ENCODE peak calls at places on chromosomes 4 and X, in nine cellular contexts. Y is aorta; X is osteoblast; P is CD4-positive, alpha-beta T cell; Q is mesenchymal stem cell; A is breast epithelium; J is neural progenitor cell; T is ovary; U is IMR-90. G is an unnamed sample. For H3K9me3, the result is how much of the 10 kb centered on the place peaks cover.

GRCh38 chr4:13143704-13144103 is 340.4 kb downstream of the RAB28 start:
- DNase-seq in Y (no peak), X (peak), P (no peak), Q (no peak), A (no peak), J (no peak), T (no peak), U (no peak), G (no peak)

GRCh38 chr4:153684182-153685073 is at the start of gene TLR2:
- DNase-seq in Y (peak), X (peak), P (peak), Q (peak), A (peak), J (peak), T (peak), U (no peak), G (peak)

GRCh38 chrX:47633671-47634590 is 4.2 kb upstream of the CFP start:
- DNase-seq in Y (no peak), X (no peak), P (no peak), Q (no peak), A (no peak), J (no peak), T (no peak), U (peak), G (no peak)

GRCh38 chrX:148365233-148365632 is 135.2 kb upstream of the AFF2 start:
- DNase-seq in Y (no peak), X (no peak), P (no peak), Q (no peak), A (no peak), J (no peak), T (no peak), U (no peak), G (no peak)

GRCh38 chr4:39568805-39569204 is 41.6 kb upstream of the UGDH start:
- DNase-seq in Y (no peak), X (no peak), P (no peak), Q (no peak), A (no peak), J (no peak), T (no peak), U (no peak), G (no peak)

GRCh38 chrX:123108513-123109427 is 75.3 kb upstream of the GRIA3 start:
- DNase-seq in Y (no peak), X (no peak), P (no peak), Q (no peak), A (no peak), J (no peak), T (no peak), U (no peak), G (no peak)

GRCh38 chr4:154081391-154081790 is 292.5 kb upstream of the SFRP2 start:
- DNase-seq in Y (no peak), X (no peak), P (no peak), Q (no peak), A (no peak), J (no peak), T (no peak), U (no peak), G (no peak)

GRCh38 chrX:123308663-123309062 is 124.6 kb downstream of the GRIA3 start:
- DNase-seq in Y (no peak), X (no peak), P (no peak), Q (no peak), A (no peak), J (no peak), T (no peak), U (no peak), G (no peak)

GRCh38 chrX:16075087-16075486 is 48.3 kb upstream of the GRPR start:
- DNase-seq in Y (no peak), X (no peak), P (no peak), Q (no peak), A (no peak), J (no peak), T (no peak), U (peak), G (no peak)

GRCh38 chr4:137124278-137124932 is 407.9 kb downstream of the PCDH18 start:
- DNase-seq in Y (no peak), X (no peak), P (no peak), Q (peak), A (no peak), J (peak), T (no peak), U (peak), G (no peak)

GRCh38 chr4:166594326-166594946 is 639.9 kb downstream of the SPOCK3 start:
- DNase-seq in Y (no peak), X (peak), P (no peak), Q (peak), A (no peak), J (peak), T (no peak), U (no peak), G (no peak)

GRCh38 chrX:136546369-136546768 is 14.4 kb downstream of the VGLL1 start:
- DNase-seq in Y (no peak), X (no peak), P (no peak), Q (no peak), A (no peak), J (no peak), T (no peak), U (no peak), G (no peak)

GRCh38 chr4:42293967-42294822 is 103.1 kb upstream of the SHISA3 start:
- DNase-seq in Y (no peak), X (no peak), P (no peak), Q (no peak), A (no peak), J (no peak), T (no peak), U (no peak), G (no peak)

GRCh38 chr4:187227907-187228699 is 504.4 kb upstream of the FAT1 start:
- DNase-seq in Y (no peak), X (no peak), P (no peak), Q (peak), A (no peak), J (peak), T (no peak), U (peak), G (no peak)

GRCh38 chrX:1249101-1249887 is 19.3 kb upstream of the CSF2RA start:
- DNase-seq in Y (no peak), X (peak), P (peak), Q (peak), A (no peak), J (peak), T (no peak), U (no peak), G (no peak)

GRCh38 chr4:26020083-26020668 is 106.2 kb downstream of the SMIM20 start:
- DNase-seq in Y (no peak), X (no peak), P (no peak), Q (peak), A (no peak), J (no peak), T (no peak), U (peak), G (no peak)

GRCh38 chrX:28042260-28042659 is 61.0 kb upstream of the DCAF8L1 start:
- DNase-seq in Y (no peak), X (no peak), P (no peak), Q (no peak), A (no peak), J (no peak), T (no peak), U (no peak), G (no peak)

GRCh38 chr4:164193676-164194075 is 560.3 kb upstream of the SMIM31 start:
- DNase-seq in Y (no peak), X (no peak), P (no peak), Q (no peak), A (no peak), J (no peak), T (no peak), U (no peak), G (no peak)

GRCh38 chrX:132532955-132533354 is 44.1 kb upstream of the MBNL3 start:
- DNase-seq in Y (no peak), X (no peak), P (no peak), Q (peak), A (no peak), J (no peak), T (no peak), U (peak), G (no peak)

GRCh38 chr4:159047478-159048165 is 55.3 kb upstream of the RAPGEF2 start:
- DNase-seq in Y (no peak), X (no peak), P (no peak), Q (peak), A (no peak), J (no peak), T (no peak), U (peak), G (no peak)

GRCh38 chr4:75512336-75513211 is 1.6 kb downstream of the RCHY1 start:
- DNase-seq in Y (no peak), X (no peak), P (no peak), Q (peak), A (no peak), J (peak), T (no peak), U (peak), G (no peak)

GRCh38 chrX:139538907-139539593 is 8.5 kb downstream of the F9 start:
- DNase-seq in Y (no peak), X (no peak), P (no peak), Q (no peak), A (no peak), J (no peak), T (no peak), U (no peak), G (no peak)

GRCh38 chr4:150211016-150211415 is 132.8 kb downstream of the DCLK2 start:
- DNase-seq in Y (no peak), X (no peak), P (no peak), Q (no peak), A (no peak), J (no peak), T (no peak), U (peak), G (no peak)

GRCh38 chr4:10180927-10181744 is 64.5 kb upstream of the WDR1 start:
- DNase-seq in Y (no peak), X (peak), P (no peak), Q (no peak), A (no peak), J (no peak), T (no peak), U (peak), G (no peak)

GRCh38 chr4:146051724-146052396 is 113.2 kb upstream of the ZNF827 start:
- DNase-seq in Y (no peak), X (peak), P (no peak), Q (no peak), A (no peak), J (no peak), T (no peak), U (peak), G (no peak)

GRCh38 chr4:112847781-112848180 is 201.7 kb upstream of the ANK2 start:
- DNase-seq in Y (no peak), X (no peak), P (no peak), Q (no peak), A (no peak), J (no peak), T (no peak), U (no peak), G (no peak)

GRCh38 chr4:148116264-148116663 is 325.9 kb downstream of the NR3C2 start:
- DNase-seq in Y (no peak), X (no peak), P (no peak), Q (no peak), A (no peak), J (no peak), T (no peak), U (peak), G (no peak)

DNA sequence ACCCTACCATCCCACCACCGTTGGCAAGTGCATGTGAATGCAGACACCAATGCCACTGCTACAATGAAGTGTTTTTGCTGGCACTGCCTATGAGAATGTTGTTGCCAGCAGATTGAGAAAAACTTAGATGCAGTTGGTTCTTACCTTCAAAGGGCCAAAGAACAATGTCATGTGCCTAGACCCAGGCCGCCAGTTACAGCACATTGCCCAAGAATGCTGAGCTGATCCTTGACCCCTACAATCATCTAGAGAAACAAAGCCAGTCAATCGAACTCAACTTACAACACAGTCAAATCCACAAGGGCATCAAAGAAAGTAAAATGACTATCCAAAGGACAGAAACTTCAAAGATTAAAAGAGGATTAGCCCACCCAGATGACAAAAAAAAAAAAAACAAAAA is 102.4 kb upstream of the SPIN4 start:
- DNase-seq in Y (no peak), X (no peak), P (no peak), Q (no peak), A (no peak), J (no peak), T (no peak), U (no peak), G (no peak)
- H3K9me3 ChIP-seq in Y (under half), X (under half), P (under half), Q (under half), A (under half), J (under half), T (under half), U (under half), G (under half)

GRCh38 chrX:120281021-120281624 is 30.1 kb downstream of the TMEM255A start:
- DNase-seq in Y (no peak), X (no peak), P (no peak), Q (no peak), A (no peak), J (no peak), T (no peak), U (no peak), G (no peak)

GRCh38 chrX:120286733-120287512 is 24.3 kb downstream of the TMEM255A start:
- DNase-seq in Y (no peak), X (no peak), P (no peak), Q (no peak), A (no peak), J (no peak), T (no peak), U (no peak), G (no peak)

GRCh38 chrX:120281761-120282160 is 29.5 kb downstream of the TMEM255A start:
- DNase-seq in Y (no peak), X (no peak), P (no peak), Q (no peak), A (no peak), J (no peak), T (no peak), U (no peak), G (no peak)

GRCh38 chrX:120287513-120288112 is 23.6 kb downstream of the TMEM255A start:
- DNase-seq in Y (no peak), X (no peak), P (no peak), Q (no peak), A (no peak), J (no peak), T (no peak), U (no peak), G (no peak)

GRCh38 chrX:120282697-120283096 is 28.6 kb downstream of the TMEM255A start:
- DNase-seq in Y (no peak), X (no peak), P (no peak), Q (no peak), A (no peak), J (no peak), T (no peak), U (no peak), G (no peak)
- H3K27ac ChIP-seq in Y (no peak), X (no peak), P (no peak), Q (no peak), A (peak), J (no peak), T (no peak), U (no peak), G (no peak)

DNA sequence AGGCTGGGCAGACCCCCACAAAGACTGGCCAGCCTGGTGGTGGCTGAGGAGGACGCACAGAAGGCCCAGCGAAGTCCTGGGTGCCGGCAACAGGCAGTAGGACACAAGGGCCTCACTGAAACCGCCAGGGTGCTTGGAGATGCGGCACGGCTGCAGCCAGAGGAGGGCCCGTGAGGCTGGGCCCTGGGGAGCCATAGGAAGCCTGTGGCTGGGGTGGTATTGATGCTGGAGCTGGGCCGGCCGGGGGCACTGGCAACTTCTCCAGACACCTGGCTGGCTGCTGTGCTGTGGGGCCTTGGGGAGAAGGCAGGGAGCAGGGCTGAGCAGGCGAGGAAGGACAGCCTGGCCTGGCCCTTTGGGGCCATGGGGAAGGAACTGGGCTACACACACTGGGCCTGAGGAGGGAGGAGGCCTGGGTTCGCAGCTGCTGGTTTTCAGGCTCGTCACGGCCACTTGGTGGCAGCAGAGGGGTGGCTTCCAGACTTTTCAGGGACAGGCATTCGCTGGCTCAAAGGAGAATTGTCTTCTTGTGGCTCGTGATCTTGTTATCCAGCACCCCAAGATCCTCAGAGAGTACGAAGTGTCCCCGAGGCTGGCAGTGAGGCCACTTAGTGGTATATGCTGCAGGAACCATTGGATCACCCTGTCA is 37.2 kb downstream of the ATP2B3 start:
- DNase-seq in Y (peak), X (peak), P (peak), Q (peak), A (peak), J (peak), T (peak), U (peak), G (peak)
- H3K9me3 ChIP-seq in Y (under half), X (under half), P (under half), Q (under half), A (under half), J (under half), T (under half), U (under half), G (under half)

GRCh38 chr4:184097815-184098214 is 119.9 kb downstream of the ENPP6 start:
- DNase-seq in Y (no peak), X (no peak), P (no peak), Q (no peak), A (no peak), J (no peak), T (no peak), U (no peak), G (no peak)
- H3K27ac ChIP-seq in Y (no peak), X (no peak), P (no peak), Q (no peak), A (no peak), J (no peak), T (no peak), U (no peak), G (no peak)

DNA sequence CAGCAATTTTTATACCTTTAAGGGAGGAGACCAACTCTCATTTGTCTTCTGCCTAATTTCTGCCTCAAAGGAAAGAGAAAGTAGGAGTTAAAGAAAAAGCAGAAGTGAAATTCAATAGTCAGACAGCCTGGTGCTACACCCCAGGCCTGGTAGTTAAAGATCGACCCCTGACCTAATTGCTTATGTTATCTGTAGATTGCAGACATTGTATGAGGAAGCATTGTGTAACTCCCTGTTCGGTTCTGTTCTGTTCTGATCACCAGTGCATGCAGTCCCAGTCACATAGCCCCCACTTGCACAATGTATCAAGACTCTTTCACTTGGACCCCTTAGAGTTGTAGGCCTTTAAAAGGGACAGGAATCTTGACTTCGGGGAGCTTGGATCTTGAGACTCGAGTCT is 335.9 kb upstream of the AR start:
- DNase-seq in Y (no peak), X (no peak), P (no peak), Q (no peak), A (no peak), J (no peak), T (no peak), U (no peak), G (no peak)
- H3K9me3 ChIP-seq in Y (under half), X (under half), P (under half), Q (under half), A (under half), J (under half), T (under half), U (under half), G (under half)

GRCh38 chr4:23844961-23845360 is 44.9 kb downstream of the PPARGC1A start:
- DNase-seq in Y (no peak), X (no peak), P (no peak), Q (no peak), A (no peak), J (no peak), T (no peak), U (no peak), G (no peak)
- H3K27ac ChIP-seq in Y (no peak), X (no peak), P (no peak), Q (no peak), A (no peak), J (no peak), T (no peak), U (no peak), G (no peak)

GRCh38 chr4:8739820-8740665 is 131.6 kb downstream of the HMX1 start:
- DNase-seq in Y (no peak), X (peak), P (no peak), Q (no peak), A (peak), J (no peak), T (no peak), U (no peak), G (no peak)
- H3K9me3 ChIP-seq in Y (under half), X (under half), P (under half), Q (under half), A (under half), J (under half), T (under half), U (under half), G (under half)

DNA sequence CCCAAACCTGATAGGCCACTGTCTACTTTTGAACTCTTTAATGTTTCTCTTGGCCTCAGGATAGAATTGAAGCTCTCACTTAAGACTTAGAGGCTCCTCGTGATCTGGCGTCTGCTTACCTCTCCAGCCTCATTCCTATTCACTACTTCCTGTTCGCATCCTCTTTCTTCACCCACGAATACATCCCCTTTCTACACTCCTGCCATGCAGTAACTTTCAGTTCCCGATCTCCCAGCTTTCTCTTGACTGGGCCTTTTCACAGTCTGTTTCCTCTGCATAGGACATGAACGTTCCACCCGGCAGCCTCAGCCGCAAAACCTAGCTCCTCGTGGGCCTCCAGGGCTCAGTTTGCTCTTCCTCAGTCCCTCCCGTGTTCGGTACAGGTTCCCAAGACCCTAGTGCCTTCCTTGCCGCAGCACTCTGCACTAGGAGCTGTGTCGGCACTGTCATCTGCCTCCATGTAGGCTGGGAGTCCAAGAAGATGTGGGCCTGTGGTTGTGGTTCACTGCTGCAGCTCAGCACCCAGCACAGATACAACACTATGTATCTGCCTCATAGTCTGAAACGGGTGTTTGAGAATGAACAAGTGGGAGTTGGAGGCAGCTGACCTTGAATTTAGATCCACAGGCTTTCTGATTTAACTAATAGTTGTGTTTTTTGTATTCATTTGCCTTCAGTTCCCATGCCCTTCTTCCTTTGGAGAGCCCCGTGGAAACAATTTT is 15.8 kb downstream of the RPL39 start:
- DNase-seq in Y (no peak), X (peak), P (no peak), Q (no peak), A (no peak), J (no peak), T (no peak), U (no peak), G (no peak)
- H3K27ac ChIP-seq in Y (no peak), X (no peak), P (no peak), Q (no peak), A (no peak), J (no peak), T (no peak), U (no peak), G (no peak)

DNA sequence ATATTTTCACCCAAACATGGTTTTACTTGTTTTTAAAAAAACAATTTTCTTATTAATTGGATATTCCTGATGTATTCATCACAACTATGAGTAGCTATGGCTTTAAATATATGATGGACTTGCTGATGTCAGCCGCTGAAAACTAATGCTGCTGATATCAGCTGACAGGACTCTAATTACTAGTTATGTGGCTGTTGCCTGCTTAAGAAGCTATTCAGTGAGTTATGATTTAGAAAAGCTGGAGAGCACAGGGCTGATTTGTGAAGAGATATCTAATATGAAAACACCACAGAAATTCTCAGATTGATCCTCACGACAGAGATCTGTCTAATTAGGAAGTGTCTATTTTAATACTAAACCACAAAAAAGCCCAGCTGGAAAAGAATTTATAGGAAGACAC is 31.7 kb upstream of the MAML3 start:
- DNase-seq in Y (no peak), X (no peak), P (no peak), Q (no peak), A (no peak), J (no peak), T (no peak), U (no peak), G (no peak)
- H3K9me3 ChIP-seq in Y (under half), X (under half), P (under half), Q (under half), A (under half), J (under half), T (under half), U (under half), G (under half)